ENCODE peak calls at places on chromosomes 2 and 18, in ten cellular contexts. X, B, L, C, P, H, K, F, E and R are unnamed samples.

GRCh38 chr18:47719096-47719780 is 211.2 kb downstream of the SMAD2 start:
- DNase-seq in X (peak; percentile 58), B (no peak), L (no peak), C (no peak), P (no peak), H (no peak), K (no peak), F (no peak), E (no peak), R (no peak)

GRCh38 chr2:234291765-234292204 is 205.1 kb downstream of the ARL4C start:
- DNase-seq in X (no peak), B (no peak), L (peak; percentile 43), C (no peak), P (no peak), H (peak; percentile 23), K (no peak), F (peak; percentile 75), E (peak; percentile 64), R (peak; percentile 62)

GRCh38 chr2:96898135-96898505 is 28.2 kb upstream of the SEMA4C start:
- DNase-seq in X (no peak), B (no peak), L (no peak), C (no peak), P (no peak), H (no peak), K (no peak), F (no peak), E (no peak), R (no peak)

GRCh38 chr2:20170646-20171250 is 54.2 kb downstream of the SDC1 start:
- DNase-seq in X (peak; percentile 69), B (no peak), L (no peak), C (no peak), P (peak; percentile 43), H (no peak), K (no peak), F (no peak), E (no peak), R (no peak)

GRCh38 chr18:47929681-47930085 is 776 bp downstream of the SMAD2 start:
- DNase-seq in X (no peak), B (no peak), L (no peak), C (no peak), P (no peak), H (no peak), K (no peak), F (no peak), E (peak; percentile 7), R (peak; percentile 10)

GRCh38 chr2:37919631-37920032 is 5.5 kb upstream of the RMDN2 start:
- DNase-seq in X (no peak), B (no peak), L (no peak), C (no peak), P (no peak), H (no peak), K (no peak), F (no peak), E (no peak), R (no peak)

GRCh38 chr2:237978058-237978712 is 11.4 kb downstream of the UBE2F start:
- DNase-seq in X (no peak), B (no peak), L (no peak), C (no peak), P (no peak), H (no peak), K (no peak), F (no peak), E (peak; percentile 74), R (peak; percentile 43)

GRCh38 chr18:35571138-35571537 is 10.4 kb upstream of the GALNT1 start:
- DNase-seq in X (no peak), B (no peak), L (no peak), C (no peak), P (no peak), H (no peak), K (no peak), F (no peak), E (no peak), R (no peak)

GRCh38 chr2:16425462-16426336 is 239.9 kb downstream of the CYRIA start:
- DNase-seq in X (no peak), B (no peak), L (no peak), C (peak; percentile 24), P (peak; percentile 72), H (no peak), K (no peak), F (peak; percentile 8), E (no peak), R (no peak)

GRCh38 chr18:47749195-47749973 is 181.1 kb downstream of the SMAD2 start:
- DNase-seq in X (no peak), B (peak; percentile 69), L (peak; percentile 86), C (peak; percentile 72), P (peak; percentile 88), H (peak; percentile 64), K (peak; percentile 88), F (peak; percentile 86), E (peak; percentile 86), R (peak; percentile 36)

GRCh38 chr18:512957-513356 is 12.5 kb upstream of the COLEC12 start:
- DNase-seq in X (no peak), B (no peak), L (no peak), C (no peak), P (no peak), H (no peak), K (no peak), F (no peak), E (no peak), R (no peak)

GRCh38 chr2:66846887-66847286 is 412.0 kb downstream of the MEIS1 start:
- DNase-seq in X (no peak), B (no peak), L (no peak), C (no peak), P (no peak), H (no peak), K (no peak), F (no peak), E (no peak), R (no peak)

GRCh38 chr2:150147889-150148683 is 339.4 kb downstream of the RND3 start:
- DNase-seq in X (no peak), B (no peak), L (no peak), C (no peak), P (no peak), H (no peak), K (no peak), F (no peak), E (no peak), R (no peak)

GRCh38 chr2:8531481-8531880 is 150.4 kb upstream of the ID2 start:
- DNase-seq in X (no peak), B (no peak), L (no peak), C (no peak), P (no peak), H (no peak), K (no peak), F (no peak), E (no peak), R (no peak)

GRCh38 chr2:209499071-209499470 is 75.2 kb downstream of the MAP2 start:
- DNase-seq in X (no peak), B (no peak), L (no peak), C (no peak), P (no peak), H (no peak), K (no peak), F (no peak), E (no peak), R (no peak)